ENCODE peak calls at places on chromosomes 5 and 9, in four cellular contexts. One of them, this sample, is unnamed.

GRCh38 chr9:121447341-121447834 is 52.3 kb downstream of the GGTA1 start:
- DNase-seq in SK-N-SH: no peak
- DNase-seq in K562: no peak
- DNase-seq in GM12878: no peak
- DNase-seq in this sample: no peak

GRCh38 chr9:121321039-121321503 is 49.0 kb downstream of the STOM start:
- DNase-seq in SK-N-SH: no peak
- DNase-seq in K562: no peak
- DNase-seq in GM12878: no peak
- DNase-seq in this sample: no peak

GRCh38 chr9:127452481-127453092 is 1.3 kb downstream of the LRSAM1 start:
- DNase-seq in SK-N-SH: peak; percentile 68
- DNase-seq in K562: no peak
- DNase-seq in GM12878: no peak
- DNase-seq in this sample: no peak

GRCh38 chr5:133284306-133284705 is 232.5 kb downstream of the HSPA4 start:
- DNase-seq in SK-N-SH: no peak
- DNase-seq in K562: no peak
- DNase-seq in GM12878: no peak
- DNase-seq in this sample: no peak

GRCh38 chr9:72315510-72316287 is 49.3 kb downstream of the ZFAND5 start:
- DNase-seq in SK-N-SH: no peak
- DNase-seq in K562: no peak
- DNase-seq in GM12878: no peak
- DNase-seq in this sample: no peak

GRCh38 chr5:107607656-107608368 is 62.9 kb downstream of the EFNA5 start:
- DNase-seq in SK-N-SH: no peak
- DNase-seq in K562: no peak
- DNase-seq in GM12878: no peak
- DNase-seq in this sample: no peak

GRCh38 chr5:14102666-14103065 is 40.5 kb upstream of the TRIO start:
- DNase-seq in SK-N-SH: no peak
- DNase-seq in K562: no peak
- DNase-seq in GM12878: no peak
- DNase-seq in this sample: no peak

GRCh38 chr5:2759091-2759490 is 7.6 kb upstream of the IRX2 start:
- DNase-seq in SK-N-SH: no peak
- DNase-seq in K562: no peak
- DNase-seq in GM12878: no peak
- DNase-seq in this sample: no peak

GRCh38 chr5:53337827-53338226 is 142.6 kb upstream of the FST start:
- DNase-seq in SK-N-SH: no peak
- DNase-seq in K562: no peak
- DNase-seq in GM12878: no peak
- DNase-seq in this sample: no peak

GRCh38 chr5:82312373-82312856 is 34.3 kb upstream of the RPS23 start:
- DNase-seq in SK-N-SH: peak; percentile 60
- DNase-seq in K562: peak; percentile 84
- DNase-seq in GM12878: no peak
- DNase-seq in this sample: peak; percentile 21

GRCh38 chr5:135155616-135156214 is 121.7 kb upstream of the PITX1 start:
- DNase-seq in SK-N-SH: no peak
- DNase-seq in K562: no peak
- DNase-seq in GM12878: no peak
- DNase-seq in this sample: no peak

GRCh38 chr9:113495555-113495954 is 32.0 kb downstream of the RGS3 start:
- DNase-seq in SK-N-SH: no peak
- DNase-seq in K562: no peak
- DNase-seq in GM12878: no peak
- DNase-seq in this sample: no peak

GRCh38 chr5:141664733-141665461 is 13.7 kb upstream of the FCHSD1 start:
- DNase-seq in SK-N-SH: peak; percentile 90
- DNase-seq in K562: peak; percentile 86
- DNase-seq in GM12878: peak; percentile 31
- DNase-seq in this sample: peak; percentile 94

GRCh38 chr9:132171702-132172101 is 9.8 kb downstream of the NTNG2 start:
- DNase-seq in SK-N-SH: peak; percentile 58
- DNase-seq in K562: no peak
- DNase-seq in GM12878: no peak
- DNase-seq in this sample: no peak

GRCh38 chr5:8807636-8808035 is 738.2 kb downstream of the SEMA5A start:
- DNase-seq in SK-N-SH: no peak
- DNase-seq in K562: no peak
- DNase-seq in GM12878: no peak
- DNase-seq in this sample: no peak

GRCh38 chr5:17365756-17366155 is 132.3 kb upstream of the TAF11L2 start:
- DNase-seq in SK-N-SH: no peak
- DNase-seq in K562: no peak
- DNase-seq in GM12878: no peak
- DNase-seq in this sample: no peak

GRCh38 chr5:40484495-40484894 is 195.2 kb upstream of the PTGER4 start:
- DNase-seq in SK-N-SH: no peak
- DNase-seq in K562: no peak
- DNase-seq in GM12878: peak; percentile 60
- DNase-seq in this sample: no peak

GRCh38 chr5:8906303-8906967 is 639.4 kb downstream of the SEMA5A start:
- DNase-seq in SK-N-SH: no peak
- DNase-seq in K562: no peak
- DNase-seq in GM12878: no peak
- DNase-seq in this sample: no peak

GRCh38 chr5:143051244-143052058 is 281.3 kb downstream of the ARHGAP26 start:
- DNase-seq in SK-N-SH: no peak
- DNase-seq in K562: peak; percentile 20
- DNase-seq in GM12878: no peak
- DNase-seq in this sample: no peak

GRCh38 chr5:32540446-32540845 is 44.9 kb upstream of the SUB1 start:
- DNase-seq in SK-N-SH: no peak
- DNase-seq in K562: no peak
- DNase-seq in GM12878: no peak
- DNase-seq in this sample: no peak

GRCh38 chr9:113588242-113588810 is 124.8 kb downstream of the RGS3 start:
- DNase-seq in SK-N-SH: no peak
- DNase-seq in K562: no peak
- DNase-seq in GM12878: no peak
- DNase-seq in this sample: no peak

GRCh38 chr9:135248721-135249120 is 161.3 kb downstream of the OLFM1 start:
- DNase-seq in SK-N-SH: no peak
- DNase-seq in K562: no peak
- DNase-seq in GM12878: no peak
- DNase-seq in this sample: no peak

GRCh38 chr9:107484117-107484723 is 5.3 kb downstream of the KLF4 start:
- DNase-seq in SK-N-SH: peak; percentile 52
- DNase-seq in K562: peak; percentile 56
- DNase-seq in GM12878: peak; percentile 7
- DNase-seq in this sample: no peak

GRCh38 chr5:53965459-53965858 is 344.9 kb downstream of the ARL15 start:
- DNase-seq in SK-N-SH: no peak
- DNase-seq in K562: no peak
- DNase-seq in GM12878: no peak
- DNase-seq in this sample: no peak

GRCh38 chr5:1101991-1102713 is 9.7 kb downstream of the SLC12A7 start:
- DNase-seq in SK-N-SH: no peak
- DNase-seq in K562: peak; percentile 41
- DNase-seq in GM12878: no peak
- DNase-seq in this sample: no peak

GRCh38 chr9:128456613-128457061 is 831 bp downstream of the ODF2 start:
- DNase-seq in SK-N-SH: peak; percentile 93
- DNase-seq in K562: peak; percentile 87
- DNase-seq in GM12878: no peak
- DNase-seq in this sample: no peak

GRCh38 chr5:119694284-119694683 is 64.9 kb downstream of the FAM170A start:
- DNase-seq in SK-N-SH: no peak
- DNase-seq in K562: no peak
- DNase-seq in GM12878: no peak
- DNase-seq in this sample: no peak

GRCh38 chr9:127224883-127225739 is 39.5 kb upstream of the GARNL3 start:
- DNase-seq in SK-N-SH: peak; percentile 100
- DNase-seq in K562: peak; percentile 94
- DNase-seq in GM12878: no peak
- DNase-seq in this sample: no peak

GRCh38 chr5:159316519-159317383 is 13.5 kb downstream of the IL12B start:
- DNase-seq in SK-N-SH: peak; percentile 66
- DNase-seq in K562: peak; percentile 64
- DNase-seq in GM12878: no peak
- DNase-seq in this sample: no peak

GRCh38 chr5:14775857-14776256 is 95.7 kb downstream of the ANKH start:
- DNase-seq in SK-N-SH: no peak
- DNase-seq in K562: no peak
- DNase-seq in GM12878: no peak
- DNase-seq in this sample: no peak

GRCh38 chr9:115107701-115108100 is 10.3 kb downstream of the TNC start:
- DNase-seq in SK-N-SH: no peak
- DNase-seq in K562: no peak
- DNase-seq in GM12878: no peak
- DNase-seq in this sample: no peak

GRCh38 chr9:87080512-87081225 is 133.4 kb upstream of the GAS1 start:
- DNase-seq in SK-N-SH: peak; percentile 67
- DNase-seq in K562: no peak
- DNase-seq in GM12878: no peak
- DNase-seq in this sample: no peak

GRCh38 chr5:134038143-134038542 is 33.4 kb upstream of the VDAC1 start:
- DNase-seq in SK-N-SH: no peak
- DNase-seq in K562: no peak
- DNase-seq in GM12878: no peak
- DNase-seq in this sample: no peak

GRCh38 chr5:175285263-175285662 is 158.7 kb downstream of the DRD1 start:
- DNase-seq in SK-N-SH: no peak
- DNase-seq in K562: no peak
- DNase-seq in GM12878: no peak
- DNase-seq in this sample: no peak

GRCh38 chr5:175286981-175287380 is 157.0 kb downstream of the DRD1 start:
- DNase-seq in SK-N-SH: no peak
- DNase-seq in K562: no peak
- DNase-seq in GM12878: no peak
- DNase-seq in this sample: no peak

GRCh38 chr5:175284806-175285205 is 159.2 kb downstream of the DRD1 start:
- DNase-seq in SK-N-SH: no peak
- DNase-seq in K562: no peak
- DNase-seq in GM12878: no peak
- DNase-seq in this sample: no peak

GRCh38 chr5:175290379-175290778 is 153.6 kb downstream of the DRD1 start:
- DNase-seq in SK-N-SH: no peak
- DNase-seq in K562: no peak
- DNase-seq in GM12878: no peak
- DNase-seq in this sample: no peak

GRCh38 chr5:175288048-175288621 is 155.8 kb downstream of the DRD1 start:
- DNase-seq in SK-N-SH: no peak
- DNase-seq in K562: no peak
- DNase-seq in GM12878: no peak
- DNase-seq in this sample: no peak
- TF ChIP-seq NRF1 in SK-N-SH: no peak
- TF ChIP-seq NRF1 in K562: no peak
- TF ChIP-seq NRF1 in GM12878: no peak
- TF ChIP-seq NRF1 in this sample: no peak

DNA sequence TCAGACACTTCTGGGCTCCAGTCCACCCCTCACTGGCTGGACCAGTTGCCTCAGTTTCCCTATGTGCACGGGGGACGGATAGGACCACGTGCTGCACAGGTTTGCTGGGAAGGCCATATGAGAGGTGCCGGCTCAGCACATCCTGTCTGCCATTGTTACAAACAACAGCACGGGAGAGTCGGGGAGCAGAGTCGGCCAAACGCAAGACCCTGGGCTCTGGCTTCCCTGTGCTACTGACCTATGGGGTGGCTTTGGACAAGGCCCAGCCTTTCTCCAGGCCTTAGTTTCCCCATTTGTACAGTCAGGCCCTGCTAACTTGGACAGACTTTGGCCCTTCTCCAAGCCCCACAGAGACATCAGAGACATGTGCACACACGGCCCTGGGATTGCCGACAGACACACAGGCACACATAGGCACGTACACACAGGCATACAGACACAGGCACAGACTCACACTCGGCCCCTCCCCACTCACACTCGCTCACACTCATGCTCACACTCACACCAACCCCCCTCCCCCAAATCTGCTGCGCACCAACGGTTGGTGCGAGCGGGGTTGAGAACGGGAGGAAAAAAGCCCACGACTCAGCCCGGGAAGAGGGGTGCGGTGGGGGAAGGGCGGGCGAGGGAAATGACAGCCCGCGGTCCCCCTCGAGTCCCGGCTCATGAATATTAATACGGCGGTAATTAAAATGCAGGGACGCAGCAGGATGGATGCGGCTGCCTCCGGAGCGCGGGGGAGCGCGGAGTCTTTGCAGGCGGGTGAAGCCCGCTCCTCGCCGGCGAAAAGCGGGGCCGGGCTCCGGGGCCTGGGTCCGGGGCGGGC is 133.0 kb downstream of the C9orf50 start:
- DNase-seq in SK-N-SH: no peak
- DNase-seq in K562: peak; percentile 77
- DNase-seq in GM12878: no peak
- DNase-seq in this sample: no peak
- TF ChIP-seq MAX in SK-N-SH: peak; percentile 46
- TF ChIP-seq MAX in K562: peak; percentile 47
- TF ChIP-seq MAX in GM12878: no peak
- TF ChIP-seq MAX in this sample: peak; percentile 68

GRCh38 chr9:136443087-136443486 is 3.4 kb upstream of the INPP5E start:
- DNase-seq in SK-N-SH: no peak
- DNase-seq in K562: no peak
- DNase-seq in GM12878: no peak
- DNase-seq in this sample: no peak
- TF ChIP-seq NRF1 in SK-N-SH: no peak
- TF ChIP-seq NRF1 in K562: no peak
- TF ChIP-seq NRF1 in GM12878: no peak
- TF ChIP-seq NRF1 in this sample: no peak

GRCh38 chr9:17694336-17694735 is 115.5 kb downstream of the SH3GL2 start:
- DNase-seq in SK-N-SH: no peak
- DNase-seq in K562: no peak
- DNase-seq in GM12878: no peak
- DNase-seq in this sample: no peak

GRCh38 chr9:17695482-17695881 is 116.6 kb downstream of the SH3GL2 start:
- DNase-seq in SK-N-SH: no peak
- DNase-seq in K562: no peak
- DNase-seq in GM12878: no peak
- DNase-seq in this sample: no peak

DNA sequence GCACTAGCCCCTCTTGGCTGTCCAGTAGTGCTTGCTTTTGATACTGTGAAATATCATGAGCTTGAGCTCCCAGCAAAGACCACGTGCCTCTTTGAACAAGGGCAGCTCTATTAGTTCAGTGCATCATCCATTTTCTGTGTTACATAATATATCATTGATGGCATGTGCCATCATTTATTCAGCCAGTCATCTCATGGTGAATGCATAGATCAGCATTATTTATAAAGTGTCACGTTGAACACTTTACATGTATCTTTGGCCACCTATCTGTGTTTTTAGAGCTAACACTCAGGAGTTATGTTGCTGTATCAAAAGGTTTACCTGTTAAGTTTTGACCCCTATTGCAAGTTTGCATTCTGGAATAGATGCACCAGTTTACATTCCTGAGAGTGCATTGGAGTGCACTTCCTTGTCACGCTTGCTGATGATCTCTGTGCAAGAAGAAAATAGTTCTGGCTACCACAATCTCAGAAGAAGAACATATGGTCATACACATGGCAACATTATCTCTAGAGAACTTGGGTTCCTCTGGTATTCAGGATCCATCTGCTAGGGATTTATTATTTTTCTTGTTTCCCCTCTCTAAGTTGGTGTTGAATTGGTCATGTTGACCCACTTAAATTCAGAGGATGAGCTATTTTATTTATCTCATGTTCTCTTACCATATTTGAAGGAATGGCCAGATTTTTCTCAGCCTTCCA is 120.9 kb downstream of the SH3GL2 start:
- DNase-seq in SK-N-SH: no peak
- DNase-seq in K562: no peak
- DNase-seq in GM12878: no peak
- DNase-seq in this sample: no peak
- TF ChIP-seq MAX in SK-N-SH: no peak
- TF ChIP-seq MAX in K562: no peak
- TF ChIP-seq MAX in GM12878: no peak
- TF ChIP-seq MAX in this sample: no peak